ENCODE peak calls at places on chromosomes 4 and X, in five cellular contexts. G is neural progenitor cell, E is upper lobe of left lung, W is endodermal cell, H is body of pancreas. B is an unnamed sample.
A peak's percentile ranks its signal among the peaks of the same experiment; 100 is the strongest.

GRCh38 chrX:11481035-11481434 is 184.7 kb downstream of the ARHGAP6 start:
- DNase-seq in G (no peak), E (no peak), W (no peak), H (no peak), B (no peak)

GRCh38 chrX:443676-444210 is 57.0 kb upstream of the PPP2R3B start:
- DNase-seq in G (no peak), E (no peak), W (no peak), H (no peak), B (peak; percentile 9)

GRCh38 chr4:91322961-91323360 is 980.8 kb upstream of the GRID2 start:
- DNase-seq in G (no peak), E (no peak), W (no peak), H (no peak), B (no peak)

GRCh38 chr4:3865986-3866812 is 100.0 kb downstream of the ADRA2C start:
- DNase-seq in G (no peak), E (peak; percentile 19), W (peak; percentile 27), H (no peak), B (peak; percentile 16)

GRCh38 chr4:16204505-16204904 is 21.8 kb downstream of the TAPT1 start:
- DNase-seq in G (no peak), E (peak; percentile 61), W (no peak), H (no peak), B (no peak)

GRCh38 chrX:5449323-5449722 is 779.3 kb downstream of the NLGN4X start:
- DNase-seq in G (no peak), E (no peak), W (no peak), H (no peak), B (no peak)

GRCh38 chrX:98207947-98208346 is 1324.2 kb downstream of the RPA4 start:
- DNase-seq in G (peak; percentile 54), E (no peak), W (no peak), H (no peak), B (no peak)

GRCh38 chr4:1278336-1278670 is 11.4 kb upstream of the MAEA start:
- DNase-seq in G (no peak), E (no peak), W (no peak), H (no peak), B (no peak)

GRCh38 chr4:138243369-138243768 is 1.2 kb upstream of the SLC7A11 start:
- DNase-seq in G (no peak), E (no peak), W (no peak), H (no peak), B (no peak)

GRCh38 chrX:47523713-47524166 is 37.3 kb upstream of the ARAF start:
- DNase-seq in G (no peak), E (no peak), W (no peak), H (no peak), B (no peak)

GRCh38 chrX:53421772-53422090 is 723 bp downstream of the SMC1A start:
- DNase-seq in G (no peak), E (no peak), W (no peak), H (no peak), B (no peak)

GRCh38 chrX:108216862-108217571 is 125.4 kb downstream of the ATG4A start:
- DNase-seq in G (no peak), E (no peak), W (no peak), H (no peak), B (no peak)

GRCh38 chr4:105587851-105588250 is 35.4 kb downstream of the ARHGEF38 start:
- DNase-seq in G (no peak), E (no peak), W (no peak), H (no peak), B (no peak)

GRCh38 chr4:153758136-153758535 is 1.7 kb downstream of the RNF175 start:
- DNase-seq in G (no peak), E (no peak), W (peak; percentile 72), H (no peak), B (no peak)

GRCh38 chr4:61753739-61754138 is 553.6 kb downstream of the ADGRL3 start:
- DNase-seq in G (no peak), E (no peak), W (no peak), H (no peak), B (no peak)

GRCh38 chr4:40576651-40577480 is 52.8 kb downstream of the RBM47 start:
- DNase-seq in G (peak; percentile 36), E (peak; percentile 98), W (peak; percentile 75), H (peak; percentile 96), B (no peak)

GRCh38 chr4:147772459-147772969 is 40.6 kb downstream of the ARHGAP10 start:
- DNase-seq in G (no peak), E (no peak), W (no peak), H (no peak), B (no peak)

GRCh38 chrX:107684956-107685385 is 56.7 kb downstream of the PRPS1 start:
- DNase-seq in G (no peak), E (peak; percentile 98), W (peak; percentile 85), H (peak; percentile 92), B (no peak)

GRCh38 chr4:48899950-48900349 is 6.6 kb downstream of the OCIAD2 start:
- DNase-seq in G (peak; percentile 19), E (no peak), W (no peak), H (no peak), B (no peak)

GRCh38 chrX:13345037-13345436 is 25.2 kb upstream of the ATXN3L start:
- DNase-seq in G (no peak), E (no peak), W (no peak), H (no peak), B (no peak)

GRCh38 chr4:90769251-90769650 is 642.1 kb downstream of the CCSER1 start:
- DNase-seq in G (no peak), E (no peak), W (no peak), H (no peak), B (no peak)

GRCh38 chr4:14345356-14345775 is 656.9 kb upstream of the CPEB2 start:
- DNase-seq in G (no peak), E (no peak), W (no peak), H (peak; percentile 21), B (no peak)

GRCh38 chrX:54824195-54824594 is 16.6 kb downstream of the MAGED2 start:
- DNase-seq in G (no peak), E (no peak), W (no peak), H (no peak), B (no peak)

GRCh38 chrX:54826598-54826997 is 19.1 kb downstream of the MAGED2 start:
- DNase-seq in G (no peak), E (no peak), W (no peak), H (no peak), B (no peak)

GRCh38 chrX:54821310-54821709 is 13.8 kb downstream of the MAGED2 start:
- DNase-seq in G (no peak), E (no peak), W (peak; percentile 20), H (no peak), B (no peak)

GRCh38 chrX:54824722-54825121 is 17.2 kb downstream of the MAGED2 start:
- DNase-seq in G (no peak), E (no peak), W (no peak), H (no peak), B (no peak)

DNA sequence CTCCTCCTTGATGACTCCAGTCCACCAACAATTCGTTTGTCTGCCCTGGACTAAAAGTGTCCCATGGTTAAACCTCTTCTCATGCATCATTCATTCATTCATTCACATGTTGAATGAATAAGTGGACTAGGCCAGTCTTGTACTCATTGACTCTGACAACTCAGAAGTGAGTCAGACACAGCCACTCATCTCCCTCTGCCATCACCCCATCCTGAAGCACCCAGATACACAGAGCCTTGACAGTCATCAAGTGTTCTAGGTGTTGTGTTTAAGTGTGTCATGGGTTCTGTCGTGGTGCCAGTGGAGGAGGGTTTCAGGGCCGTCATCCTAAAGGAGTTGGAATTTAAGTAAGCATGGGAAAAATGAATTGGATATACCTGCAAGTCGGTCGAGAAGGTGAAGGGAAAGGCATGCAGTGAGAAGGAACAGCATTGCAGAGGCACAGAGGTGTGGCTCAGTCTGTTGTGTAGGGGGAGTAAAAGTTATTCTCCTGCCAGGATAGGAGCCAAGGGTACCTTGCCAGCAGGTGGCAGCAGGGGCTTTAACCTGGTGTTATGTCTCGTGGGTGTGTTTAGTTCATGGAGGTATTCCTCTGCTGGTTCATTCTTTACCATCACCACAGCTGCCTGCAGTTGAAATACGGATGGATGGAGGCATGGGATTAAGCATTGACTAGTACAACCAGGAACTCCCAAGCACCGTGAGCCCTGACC is 18.3 kb downstream of the MAGED2 start:
- DNase-seq in G (no peak), E (no peak), W (peak; percentile 69), H (no peak), B (no peak)
- TF ChIP-seq CTCF in G (peak; percentile 14), E (no peak), W (peak; percentile 59), H (no peak), B (no peak)

GRCh38 chrX:153828308-153828707 is 2.0 kb downstream of the PDZD4 start:
- DNase-seq in G (no peak), E (no peak), W (no peak), H (no peak), B (no peak)
- H3K27ac ChIP-seq in G (no peak overlapping the region), E (no peak overlapping the region), W (no peak overlapping the region), H (no peak overlapping the region), B (no peak overlapping the region)

DNA sequence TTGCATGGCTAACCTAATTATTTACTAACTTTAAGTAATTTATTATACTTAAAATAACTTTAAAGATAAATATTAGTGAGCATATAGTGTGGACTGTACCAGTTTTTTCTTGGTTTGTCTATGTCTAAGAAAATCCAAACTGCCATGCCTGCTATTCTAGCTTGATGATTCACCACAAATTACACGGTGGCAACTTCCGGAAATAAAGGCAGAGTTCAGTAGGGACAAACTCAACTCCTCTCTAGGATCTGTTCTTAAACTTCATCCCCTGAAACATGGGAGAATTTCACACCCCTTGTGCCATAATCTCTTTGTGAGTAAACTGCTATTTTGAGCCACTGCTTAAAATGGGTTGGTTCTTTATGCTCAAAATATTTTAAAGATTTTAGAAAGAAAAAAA is 213.6 kb upstream of the NRK start:
- DNase-seq in G (no peak), E (no peak), W (no peak), H (no peak), B (no peak)
- H3K27me3 ChIP-seq in G (no peaks in the 10 kb centered on the region), E (no peaks in the 10 kb centered on the region), W (no peaks in the 10 kb centered on the region), H (no peaks in the 10 kb centered on the region), B (peaks cover 12% of the 10 kb centered on the region)

GRCh38 chr4:183337349-183337748 is 15.1 kb upstream of the CLDN24 start:
- DNase-seq in G (no peak), E (no peak), W (no peak), H (no peak), B (no peak)
- TF ChIP-seq CTCF in G (no peak), E (no peak), W (no peak), H (no peak), B (no peak)

GRCh38 chr4:142365386-142365785 is 480.7 kb downstream of the INPP4B start:
- DNase-seq in G (no peak), E (no peak), W (no peak), H (no peak), B (no peak)
- H3K27ac ChIP-seq in G (no peak overlapping the region), E (no peak overlapping the region), W (no peak overlapping the region), H (no peak overlapping the region), B (no peak overlapping the region)

DNA sequence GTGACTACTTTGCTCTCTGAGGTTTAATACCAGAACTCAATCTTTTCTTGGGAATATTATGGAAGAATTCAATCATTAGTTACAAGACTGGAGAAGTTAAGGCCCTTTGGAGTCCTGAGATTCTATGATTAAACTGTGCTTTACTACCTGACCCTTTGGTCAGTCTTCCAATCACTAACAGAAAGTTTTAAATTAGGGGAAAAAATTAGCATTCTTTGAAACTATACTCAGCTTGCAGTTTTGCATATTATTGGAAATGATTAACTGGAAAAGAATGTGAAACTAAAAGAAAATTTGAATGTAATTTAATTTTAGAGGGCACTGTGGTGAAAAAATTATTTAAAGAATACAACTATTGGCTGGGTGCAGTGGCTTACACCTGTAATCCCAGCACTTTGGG is 18.7 kb upstream of the GPR34 start:
- DNase-seq in G (no peak), E (no peak), W (no peak), H (no peak), B (no peak)
- H3K27me3 ChIP-seq in G (no peaks in the 10 kb centered on the region), E (no peaks in the 10 kb centered on the region), W (no peaks in the 10 kb centered on the region), H (no peaks in the 10 kb centered on the region), B (peaks cover 25% of the 10 kb centered on the region)

GRCh38 chr4:23934223-23934622 is 44.4 kb upstream of the PPARGC1A start:
- DNase-seq in G (peak; percentile 44), E (no peak), W (peak; percentile 89), H (no peak), B (no peak)
- TF ChIP-seq CTCF in G (peak; percentile 10), E (no peak), W (peak; percentile 51), H (no peak), B (no peak)

B was measured in dorsolateral prefrontal cortex.